ENCODE peak calls at places on chromosomes 11 and 22, in ten cellular contexts. V is body of pancreas, T is tibial nerve, Q is uterus, K is right lobe of liver, Y is transverse colon, N is H1, F is esophagus squamous epithelium, G is esophagus muscularis mucosa, L is A549. I is an unnamed sample. For H3K4me1, the result is how much of the 10 kb centered on the place peaks cover.

GRCh38 chr11:70142171-70142875 is 60.8 kb upstream of the FADD start:
- DNase-seq in N (no peak), Q (no peak), K (no peak), T (no peak), L (peak), F (no peak), V (no peak), Y (no peak), G (no peak), I (no peak)

GRCh38 chr11:127521413-127521812 is 520.8 kb upstream of the KIRREL3 start:
- DNase-seq in F (no peak), N (no peak), K (no peak), L (no peak), T (no peak), G (no peak), Y (no peak), Q (no peak), V (no peak), I (no peak)

GRCh38 chr11:62264004-62264403 is 6.0 kb upstream of the SCGB2A2 start:
- DNase-seq in G (no peak), K (no peak), Y (no peak), Q (no peak), F (no peak), T (no peak), L (no peak), N (no peak), V (no peak), I (no peak)

GRCh38 chr11:86491048-86491447 is 116.4 kb downstream of the CCDC81 start:
- DNase-seq in T (no peak), K (no peak), N (no peak), V (no peak), L (no peak), F (no peak), G (no peak), Q (no peak), Y (no peak), I (no peak)

GRCh38 chr11:69491071-69492031 is 9.9 kb downstream of the LINC01488 start:
- DNase-seq in T (no peak), N (no peak), G (no peak), F (no peak), K (peak), Y (no peak), V (no peak), Q (no peak), L (no peak), I (no peak)

GRCh38 chr11:46254135-46254491 is 23.3 kb upstream of the CREB3L1 start:
- DNase-seq in F (no peak), T (no peak), G (no peak), Y (peak), V (no peak), L (no peak), K (no peak), Q (no peak), N (no peak), I (no peak)

GRCh38 chr11:86941871-86942208 is 13.4 kb downstream of the FZD4 start:
- DNase-seq in G (no peak), Y (no peak), V (no peak), N (no peak), F (no peak), T (no peak), L (no peak), Q (no peak), K (no peak), I (no peak)

GRCh38 chr11:85694385-85694980 is 8.5 kb upstream of the CCDC89 start:
- DNase-seq in L (peak), V (no peak), T (no peak), G (no peak), N (no peak), F (no peak), Q (no peak), K (no peak), Y (no peak), I (no peak)

GRCh38 chr11:68839953-68840641 is 1.6 kb downstream of the CPT1A start:
- DNase-seq in V (no peak), T (no peak), G (no peak), Y (peak), K (no peak), Q (no peak), L (no peak), N (no peak), F (no peak), I (no peak)

GRCh38 chr11:58926251-58926650 is 13.0 kb upstream of the GLYATL1 start:
- DNase-seq in V (no peak), T (no peak), N (no peak), L (no peak), K (no peak), G (no peak), Q (no peak), F (no peak), Y (no peak), I (no peak)

GRCh38 chr11:107157146-107157808 is 139.0 kb upstream of the GUCY1A2 start:
- DNase-seq in V (no peak), L (no peak), K (no peak), Y (no peak), T (no peak), F (no peak), Q (no peak), N (no peak), G (no peak), I (no peak)

GRCh38 chr22:30325065-30325720 is 1.5 kb downstream of the TBC1D10A start:
- DNase-seq in Y (peak), V (peak), G (no peak), K (peak), N (no peak), Q (peak), T (peak), L (peak), F (no peak), I (peak)

GRCh38 chr11:100557830-100558611 is 129.1 kb upstream of the ARHGAP42 start:
- DNase-seq in F (no peak), G (no peak), L (no peak), Q (no peak), K (no peak), Y (no peak), N (no peak), T (no peak), V (no peak), I (no peak)

GRCh38 chr11:11400121-11400520 is 47.1 kb upstream of the CSNK2A3 start:
- DNase-seq in N (no peak), F (no peak), Y (no peak), K (no peak), V (no peak), T (no peak), G (no peak), Q (no peak), L (no peak), I (no peak)

GRCh38 chr11:47577460-47578041 is 1.2 kb downstream of the KBTBD4 start:
- DNase-seq in F (no peak), Y (no peak), G (no peak), K (peak), T (no peak), N (no peak), L (no peak), V (no peak), Q (no peak), I (no peak)

GRCh38 chr11:86103808-86104207 is 34.9 kb upstream of the PICALM start:
- DNase-seq in K (no peak), Q (no peak), F (no peak), Y (no peak), N (no peak), T (no peak), V (no peak), G (no peak), L (no peak), I (no peak)

GRCh38 chr11:2316963-2317244 is 15.1 kb downstream of the TSPAN32 start:
- DNase-seq in V (no peak), T (no peak), K (no peak), L (no peak), Y (no peak), N (no peak), G (no peak), F (no peak), Q (no peak), I (no peak)

GRCh38 chr11:110297082-110297725 is 790 bp upstream of the RDX start:
- DNase-seq in L (no peak), K (no peak), Q (no peak), N (no peak), T (no peak), V (no peak), Y (no peak), G (no peak), F (no peak), I (no peak)

GRCh38 chr11:66277475-66278391 is at the start of gene CNIH2:
- DNase-seq in F (no peak), T (no peak), Y (peak), N (peak), L (peak), V (no peak), Q (peak), K (no peak), G (no peak), I (no peak)

GRCh38 chr11:37946155-37946766 is 1348.2 kb upstream of the RAG2 start:
- DNase-seq in T (no peak), Y (peak), K (no peak), Q (no peak), F (no peak), L (no peak), N (peak), V (peak), G (no peak), I (no peak)

GRCh38 chr22:40631925-40632324 is 4.6 kb downstream of the MRTFA start:
- DNase-seq in F (no peak), Q (no peak), V (no peak), G (no peak), T (no peak), L (no peak), Y (no peak), N (no peak), K (no peak), I (peak)

GRCh38 chr11:78798567-78799170 is 224.0 kb upstream of the NARS2 start:
- DNase-seq in F (no peak), K (peak), Y (peak), L (peak), Q (peak), V (peak), N (peak), G (peak), T (peak), I (peak)

GRCh38 chr11:124482362-124483147 is 37.1 kb upstream of the OR8B8 start:
- DNase-seq in F (no peak), K (no peak), V (no peak), Y (no peak), Q (no peak), T (no peak), G (no peak), N (no peak), L (no peak), I (no peak)

DNA sequence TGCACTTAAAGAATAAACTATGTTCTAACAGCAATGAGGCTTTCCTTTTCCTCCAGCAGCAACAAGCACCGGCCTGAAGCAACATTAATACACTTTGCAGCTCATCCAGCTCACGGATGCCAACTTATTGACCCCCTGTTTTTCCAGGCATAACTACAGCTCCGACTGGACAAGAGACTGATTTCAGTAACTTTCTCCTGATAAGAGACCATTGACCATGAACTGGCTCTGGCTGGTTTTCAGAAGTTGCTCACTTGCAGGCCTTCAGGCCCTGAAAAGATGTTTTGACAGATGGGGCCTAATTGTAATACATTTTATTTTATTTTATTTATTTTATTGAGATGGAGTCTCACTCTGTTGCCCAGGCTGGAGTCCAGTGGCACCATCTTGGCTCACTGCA is 27.5 kb downstream of the GGT5 start:
- DNase-seq in T (no peak), K (no peak), F (no peak), G (no peak), V (no peak), L (no peak), Y (no peak), N (no peak), Q (no peak), I (no peak)
- TF ChIP-seq POLR2A in T (no peak), K (no peak), F (no peak), G (no peak), V (no peak), L (no peak), Y (no peak), N (no peak), Q (no peak), I (no peak)

GRCh38 chr22:39248254-39248653 is 3.5 kb upstream of the PDGFB start:
- DNase-seq in Y (no peak), K (no peak), L (no peak), G (no peak), V (peak), Q (no peak), F (no peak), T (no peak), N (no peak), I (no peak)
- H3K4me1 ChIP-seq in Y (under half), K (under half), L (under half), G (under half), V (under half), Q (under half), F (under half), T (under half), N (under half), I (under half)

DNA sequence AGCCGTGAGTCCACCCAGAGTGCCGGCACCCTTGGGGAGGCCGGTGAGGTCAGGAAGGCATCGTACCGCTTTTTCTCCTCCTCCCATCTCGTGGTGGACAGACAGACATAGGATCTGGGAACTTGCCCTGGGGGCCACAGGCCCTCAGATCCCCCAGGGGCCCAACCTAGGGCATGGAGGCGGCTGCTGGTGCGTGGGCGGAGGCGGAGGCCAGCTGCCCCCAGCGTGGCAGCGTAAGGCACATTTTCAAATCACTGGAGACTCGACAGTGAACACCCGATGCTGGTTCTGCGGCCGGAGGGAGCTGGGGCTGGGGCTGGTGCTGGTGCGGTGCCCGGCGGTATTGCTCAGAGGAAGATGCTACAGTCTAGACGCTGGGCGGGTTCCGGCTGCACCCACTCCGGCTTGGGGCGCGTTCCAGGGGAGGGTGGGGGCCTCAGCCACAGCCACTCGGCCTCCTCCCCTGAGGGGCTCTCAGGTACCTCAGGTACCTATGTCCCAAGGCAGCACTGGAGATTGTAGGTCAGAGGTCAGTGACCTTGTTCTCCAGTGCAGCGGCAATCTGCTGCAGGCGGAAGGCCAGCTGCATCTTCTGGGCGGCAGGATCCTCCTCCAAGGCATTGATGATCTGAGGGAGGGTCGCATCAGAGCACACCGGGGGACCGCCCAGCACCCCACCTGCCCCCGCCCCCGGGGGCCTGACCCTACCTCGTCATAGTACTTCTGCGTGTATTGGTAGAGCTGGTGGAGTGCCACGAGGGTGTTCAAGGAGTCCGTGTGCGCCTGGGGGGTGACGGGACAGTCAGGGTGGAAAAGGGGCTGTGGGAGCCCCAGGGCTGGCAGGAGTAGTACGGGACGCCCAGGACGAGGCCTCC is 5.2 kb upstream of the MAPK11 start:
- DNase-seq in V (no peak), G (no peak), Q (no peak), T (no peak), K (no peak), F (no peak), Y (no peak), L (no peak), N (no peak), I (no peak)
- H3K27ac ChIP-seq in V (no peak), G (no peak), Q (peak), T (no peak), K (no peak), F (peak), Y (no peak), L (no peak), N (no peak), I (peak)

GRCh38 chr11:36583667-36584066 is 10.6 kb upstream of the IFTAP start:
- DNase-seq in K (no peak), N (no peak), Q (no peak), Y (no peak), V (no peak), G (no peak), F (no peak), T (no peak), L (no peak), I (no peak)

GRCh38 chr11:36591433-36591832 is 2.9 kb upstream of the IFTAP start:
- DNase-seq in G (no peak), N (no peak), Q (no peak), V (no peak), K (no peak), L (no peak), F (no peak), T (no peak), Y (no peak), I (no peak)

GRCh38 chr11:36581536-36581935 is 12.8 kb upstream of the IFTAP start:
- DNase-seq in L (no peak), F (no peak), Q (no peak), K (no peak), V (no peak), G (no peak), Y (no peak), T (no peak), N (no peak), I (no peak)

DNA sequence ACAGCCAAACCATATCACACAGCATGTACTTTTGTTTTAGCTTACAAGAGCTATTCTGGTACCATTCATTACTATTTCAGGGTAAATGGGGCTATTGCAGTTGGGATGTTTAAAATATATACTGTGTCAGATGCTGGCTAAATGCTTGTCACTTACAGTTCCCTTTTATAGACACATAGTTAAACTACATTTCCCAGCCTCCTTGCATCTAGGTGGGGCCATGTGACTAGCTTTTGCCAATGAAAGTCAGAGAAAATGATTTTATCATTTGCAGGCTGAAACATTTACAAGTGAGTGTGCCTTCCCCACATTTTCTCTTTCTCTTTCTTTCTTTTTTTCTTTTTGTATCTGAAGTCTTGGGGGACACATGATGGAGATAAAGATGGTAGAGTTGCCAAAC is 7.8 kb upstream of the IFTAP start:
- DNase-seq in Y (no peak), F (no peak), N (no peak), G (no peak), T (no peak), L (no peak), Q (no peak), V (no peak), K (no peak), I (no peak)
- TF ChIP-seq POLR2A in Y (no peak), F (no peak), N (no peak), G (no peak), T (no peak), L (no peak), Q (no peak), V (no peak), K (no peak), I (no peak)

GRCh38 chr22:45212306-45212709 is 28.4 kb downstream of the KIAA0930 start:
- DNase-seq in F (no peak), N (no peak), Q (peak), V (peak), K (peak), T (peak), Y (peak), G (no peak), L (peak), I (peak)
- H3K4me1 ChIP-seq in F (under half), N (under half), Q (under half), V (under half), K (under half), T (half or more), Y (under half), G (half or more), L (under half), I (half or more)

GRCh38 chr11:73851046-73851764 is 25.4 kb downstream of the COA4 start:
- DNase-seq in V (no peak), F (no peak), G (no peak), T (no peak), L (no peak), K (no peak), N (no peak), Y (no peak), Q (no peak), I (no peak)

GRCh38 chr11:73856001-73856663 is 20.5 kb downstream of the COA4 start:
- DNase-seq in L (no peak), F (no peak), K (no peak), T (no peak), G (no peak), Q (no peak), N (no peak), V (no peak), Y (no peak), I (no peak)

GRCh38 chr11:73854680-73855079 is 22.0 kb downstream of the COA4 start:
- DNase-seq in Q (no peak), V (no peak), G (no peak), L (no peak), N (no peak), Y (no peak), K (no peak), T (no peak), F (no peak), I (no peak)

DNA sequence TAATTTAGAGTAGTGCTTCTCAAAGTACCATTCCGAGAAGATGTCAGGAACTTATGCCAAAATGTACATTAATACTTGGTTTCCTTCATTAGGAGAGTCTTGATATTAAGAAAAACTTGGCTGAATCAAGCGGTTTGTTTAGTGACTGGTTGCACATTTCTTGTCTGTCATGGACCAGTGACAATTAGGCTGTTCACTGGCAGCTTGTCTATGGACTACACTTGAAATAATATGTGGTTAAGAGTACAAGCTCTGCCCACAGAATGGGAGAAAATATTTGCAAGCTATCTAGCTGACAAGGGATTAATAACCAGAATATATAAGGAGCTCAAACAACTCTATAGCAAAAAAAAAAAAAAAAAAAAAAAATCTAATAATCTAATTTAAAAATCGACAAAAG is 24.6 kb downstream of the COA4 start:
- DNase-seq in N (no peak), F (no peak), L (no peak), Y (no peak), G (no peak), V (no peak), K (no peak), Q (no peak), T (no peak), I (no peak)
- H3K27ac ChIP-seq in N (no peak), F (no peak), L (no peak), Y (no peak), G (no peak), V (no peak), K (no peak), Q (no peak), T (no peak), I (no peak)

DNA sequence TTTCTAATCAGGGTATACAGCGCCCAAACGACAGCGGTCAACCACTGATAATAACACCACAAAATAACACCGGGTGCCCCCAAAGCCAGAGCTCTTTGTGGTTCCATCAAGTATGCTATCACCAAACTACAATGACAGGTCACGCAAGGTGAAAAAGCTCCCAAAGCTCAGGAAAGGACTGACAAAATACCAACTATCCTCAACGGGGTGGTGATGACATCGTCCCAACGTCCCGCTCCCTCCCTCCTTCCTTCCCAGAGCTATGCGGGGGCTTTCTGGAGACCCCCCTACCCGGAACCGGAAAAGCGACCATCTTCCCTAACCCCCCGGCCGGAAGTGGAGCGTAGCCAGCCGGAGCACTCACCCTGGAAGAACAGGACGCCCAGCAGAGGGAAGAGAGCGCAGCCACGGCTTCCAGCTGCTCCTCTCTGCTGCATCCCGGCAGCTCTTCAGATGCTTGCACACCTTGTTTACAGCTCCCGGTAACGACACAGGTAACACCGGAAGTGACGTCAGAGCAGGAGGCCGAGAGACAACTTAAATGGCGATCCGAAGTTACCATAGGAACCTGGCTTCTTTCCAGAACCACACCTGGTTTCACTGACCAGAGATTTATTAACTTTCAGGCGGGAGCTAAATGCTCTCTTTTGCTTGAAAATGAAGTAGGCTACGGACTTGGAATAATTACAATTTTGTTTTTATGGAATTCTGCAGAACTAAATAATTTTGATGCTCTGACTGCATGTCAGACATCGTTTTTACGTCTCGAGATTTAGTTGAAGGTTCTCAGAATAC is at the start of gene MPZL3:
- DNase-seq in Y (peak), V (peak), T (peak), N (peak), L (peak), K (peak), G (no peak), Q (peak), F (peak), I (peak)
- TF ChIP-seq POLR2A in Y (peak), V (peak), T (no peak), N (peak), L (peak), K (peak), G (no peak), Q (peak), F (no peak), I (no peak)

I was measured in sigmoid colon.